ENCODE peak calls at places on chromosomes 3 and 15, in five cellular contexts. W is hepatocyte, M is IMR-90, Z is A549, Y is H1. B is an unnamed sample.

GRCh38 chr15:85582719-85583089 is 202.3 kb downstream of the AKAP13 start:
- DNase-seq in W (peak; percentile 22), M (peak; percentile 46), Z (no peak), Y (no peak), B (no peak)

GRCh38 chr3:23706116-23706515 is 99.6 kb upstream of the UBE2E1 start:
- DNase-seq in W (no peak), M (peak; percentile 24), Z (no peak), Y (no peak), B (no peak)

GRCh38 chr3:18732474-18732873 is 307.3 kb upstream of the SATB1 start:
- DNase-seq in W (no peak), M (no peak), Z (no peak), Y (no peak), B (no peak)

GRCh38 chr15:22808761-22809280 is 22.4 kb downstream of the NIPA1 start:
- DNase-seq in W (no peak), M (no peak), Z (no peak), Y (no peak), B (no peak)

GRCh38 chr3:170414202-170414663 is 4.4 kb upstream of the CLDN11 start:
- DNase-seq in W (peak; percentile 84), M (peak; percentile 93), Z (peak; percentile 49), Y (no peak), B (peak; percentile 83)

GRCh38 chr3:126416943-126417342 is 22.2 kb downstream of the CFAP100 start:
- DNase-seq in W (no peak), M (no peak), Z (no peak), Y (no peak), B (no peak)

GRCh38 chr3:38168151-38168987 is 3.0 kb downstream of the OXSR1 start:
- DNase-seq in W (no peak), M (peak; percentile 67), Z (no peak), Y (no peak), B (no peak)

GRCh38 chr15:51093865-51094605 is 671 bp downstream of the TNFAIP8L3 start:
- DNase-seq in W (peak; percentile 46), M (no peak), Z (peak; percentile 46), Y (no peak), B (no peak)

GRCh38 chr15:88127477-88127799 is 129.1 kb downstream of the NTRK3 start:
- DNase-seq in W (no peak), M (no peak), Z (no peak), Y (no peak), B (no peak)

GRCh38 chr3:111635403-111635802 is 40.3 kb upstream of the ZBED2 start:
- DNase-seq in W (no peak), M (no peak), Z (no peak), Y (no peak), B (no peak)

GRCh38 chr3:30606301-30607031 is at the start of gene TGFBR2:
- DNase-seq in W (peak; percentile 95), M (peak; percentile 99), Z (peak; percentile 96), Y (peak; percentile 60), B (no peak)

GRCh38 chr3:128036119-128036518 is 16.1 kb upstream of the SEC61A1 start:
- DNase-seq in W (peak; percentile 18), M (no peak), Z (no peak), Y (no peak), B (peak; percentile 32)

GRCh38 chr15:41933771-41934170 is 38.6 kb downstream of the EHD4 start:
- DNase-seq in W (peak; percentile 55), M (peak; percentile 41), Z (no peak), Y (no peak), B (no peak)

GRCh38 chr3:101675709-101676218 is 1.2 kb downstream of the ZBTB11 start:
- DNase-seq in W (peak; percentile 50), M (no peak), Z (no peak), Y (no peak), B (no peak)

GRCh38 chr3:57756528-57757401 is 656 bp downstream of the SLMAP start:
- DNase-seq in W (peak; percentile 63), M (peak; percentile 74), Z (peak; percentile 30), Y (no peak), B (peak; percentile 70)

GRCh38 chr3:23626442-23626841 is 179.3 kb upstream of the UBE2E1 start:
- DNase-seq in W (no peak), M (no peak), Z (no peak), Y (no peak), B (no peak)

GRCh38 chr15:52225230-52225629 is 34.0 kb upstream of the GNB5 start:
- DNase-seq in W (no peak), M (no peak), Z (no peak), Y (no peak), B (no peak)

GRCh38 chr3:57910988-57911387 is 97.2 kb upstream of the FLNB start:
- DNase-seq in W (no peak), M (peak; percentile 28), Z (peak; percentile 5), Y (no peak), B (peak; percentile 74)

GRCh38 chr3:136893848-136894443 is 31.9 kb downstream of the NCK1 start:
- DNase-seq in W (peak; percentile 14), M (peak; percentile 92), Z (no peak), Y (no peak), B (no peak)

GRCh38 chr15:68106656-68107055 is 52.5 kb downstream of the PIAS1 start:
- DNase-seq in W (no peak), M (peak; percentile 56), Z (no peak), Y (no peak), B (no peak)

GRCh38 chr15:42964476-42964875 is 43.9 kb upstream of the TTBK2 start:
- DNase-seq in W (no peak), M (no peak), Z (no peak), Y (no peak), B (no peak)

GRCh38 chr15:63218114-63218808 is 28.9 kb downstream of the RAB8B start:
- DNase-seq in W (peak; percentile 38), M (peak; percentile 73), Z (no peak), Y (no peak), B (no peak)

GRCh38 chr3:136247855-136248254 is 2.3 kb upstream of the PCCB start:
- DNase-seq in W (no peak), M (no peak), Z (no peak), Y (no peak), B (no peak)

GRCh38 chr3:85796140-85796539 is 837.4 kb downstream of the CADM2 start:
- DNase-seq in W (no peak), M (no peak), Z (no peak), Y (no peak), B (no peak)

GRCh38 chr15:48718646-48719045 is 73.1 kb upstream of the FBN1 start:
- DNase-seq in W (no peak), M (peak; percentile 59), Z (no peak), Y (no peak), B (peak; percentile 24)

GRCh38 chr3:47852604-47853397 is 49.9 kb downstream of the DHX30 start:
- DNase-seq in W (no peak), M (no peak), Z (no peak), Y (no peak), B (no peak)

DNA sequence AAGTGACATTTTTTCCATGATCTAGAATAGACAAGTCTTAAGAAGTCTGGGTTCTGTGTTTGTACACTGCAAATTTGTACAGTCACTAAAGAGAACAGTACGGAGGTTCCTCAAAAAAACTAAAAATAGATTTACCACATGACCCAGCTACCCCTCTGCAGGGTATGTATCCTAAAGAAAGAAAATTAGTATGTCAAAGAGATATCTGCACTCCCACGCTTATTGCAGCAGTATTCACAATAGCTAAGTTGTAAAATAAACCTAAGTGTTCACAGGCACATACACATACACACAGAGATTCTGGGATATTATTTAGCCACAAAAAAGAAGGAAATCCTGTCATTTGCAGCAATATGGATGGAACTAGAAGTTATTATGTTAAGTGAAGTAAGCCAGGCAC is 120.4 kb downstream of the ZIC1 start:
- DNase-seq in W (no peak), M (no peak), Z (no peak), Y (no peak), B (no peak)
- H3K4me3 ChIP-seq in W (no peak overlapping the region), M (no peak overlapping the region), Z (no peak overlapping the region), Y (no peak overlapping the region), B (no peak overlapping the region)

GRCh38 chr3:171827836-171828458 is 15.2 kb upstream of the TMEM212 start:
- DNase-seq in W (no peak), M (no peak), Z (no peak), Y (no peak), B (no peak)
- H3K4me2 ChIP-seq in W (no peak overlapping the region), M (no peak overlapping the region), Z (no peak overlapping the region), Y (no peak overlapping the region), B (no peak overlapping the region)

GRCh38 chr15:78682693-78683410 is 41.8 kb upstream of the CHRNB4 start:
- DNase-seq in W (no peak), M (no peak), Z (no peak), Y (no peak), B (no peak)

GRCh38 chr15:78680416-78681068 is 39.5 kb upstream of the CHRNB4 start:
- DNase-seq in W (no peak), M (no peak), Z (no peak), Y (no peak), B (no peak)

GRCh38 chr15:78679089-78679511 is 38.1 kb upstream of the CHRNB4 start:
- DNase-seq in W (no peak), M (no peak), Z (no peak), Y (no peak), B (no peak)

GRCh38 chr15:78682013-78682651 is 41.1 kb upstream of the CHRNB4 start:
- DNase-seq in W (no peak), M (no peak), Z (no peak), Y (no peak), B (no peak)

DNA sequence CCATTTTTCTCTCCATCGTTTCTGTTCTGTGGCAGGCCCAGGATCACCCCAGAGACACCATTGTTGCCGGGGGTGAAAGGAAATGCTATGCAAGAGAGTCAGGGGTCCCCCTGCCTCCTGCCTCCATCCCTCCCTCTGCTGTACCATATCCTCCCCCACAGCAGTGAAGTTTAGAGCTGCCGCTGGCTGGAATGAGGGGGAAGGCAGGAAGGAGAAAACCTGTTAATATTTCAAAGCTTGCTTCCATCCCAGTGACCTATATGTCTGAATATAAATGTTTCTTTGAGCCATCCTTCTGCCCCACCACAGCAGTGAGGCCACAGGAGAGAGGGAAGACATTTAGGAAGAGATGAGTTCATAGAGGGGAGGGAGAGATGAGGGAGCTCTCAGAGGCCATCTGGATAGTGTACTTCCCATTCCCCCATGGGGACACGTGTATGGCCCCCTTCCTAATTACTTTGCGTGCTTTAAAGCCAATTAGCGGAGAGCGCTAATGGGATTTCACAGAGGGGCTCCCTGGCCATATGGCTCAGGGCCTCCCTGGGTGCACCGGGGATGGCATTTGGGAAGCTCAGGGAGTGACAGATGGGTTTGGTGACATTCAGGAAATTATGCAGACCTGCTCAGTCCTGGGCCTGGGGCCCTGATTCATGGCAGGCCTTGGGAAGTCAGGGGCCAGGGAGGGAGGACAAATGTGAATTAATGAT is 40.4 kb upstream of the CHRNB4 start:
- DNase-seq in W (no peak), M (no peak), Z (no peak), Y (no peak), B (no peak)
- H3K4me3 ChIP-seq in W (no peak overlapping the region), M (no peak overlapping the region), Z (no peak overlapping the region), Y (no peak overlapping the region), B (no peak overlapping the region)

DNA sequence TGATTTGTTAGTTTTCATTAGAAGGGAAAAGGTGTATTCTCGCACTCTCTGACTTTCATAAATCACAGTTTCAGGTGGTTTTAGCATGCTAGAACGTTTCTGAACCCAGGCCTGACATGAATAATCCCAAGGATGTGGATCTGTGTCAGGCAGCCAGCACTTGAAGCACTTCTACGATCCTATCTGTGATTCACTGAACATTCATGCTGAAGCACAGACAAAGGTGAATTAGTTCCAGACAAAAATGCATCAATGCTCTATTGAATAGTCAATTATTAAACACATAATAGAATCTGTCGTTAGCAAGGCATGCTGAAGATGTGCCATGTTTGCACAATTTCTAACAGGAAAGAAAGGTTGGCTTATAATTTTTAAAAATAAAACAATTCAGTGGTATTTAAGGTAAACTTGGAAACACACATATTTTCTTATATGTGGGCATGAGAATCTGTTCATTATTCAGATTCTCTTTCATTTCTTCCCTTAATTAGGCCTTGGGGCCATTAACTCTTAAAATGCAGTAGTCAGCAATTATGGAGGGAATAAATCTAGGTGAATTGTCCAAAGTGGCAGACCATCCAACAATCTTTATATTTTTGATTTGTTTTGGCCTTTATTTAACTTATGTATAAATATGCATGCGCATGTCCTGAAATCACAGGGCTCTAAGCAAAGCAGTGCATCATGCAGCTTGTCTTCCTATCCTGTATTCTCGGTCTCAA is 18.1 kb upstream of the NMNAT3 start:
- DNase-seq in W (no peak), M (no peak), Z (no peak), Y (no peak), B (no peak)
- H3K4me2 ChIP-seq in W (no peak overlapping the region), M (no peak overlapping the region), Z (no peak overlapping the region), Y (no peak overlapping the region), B (no peak overlapping the region)